ENCODE peak calls at places on chromosomes 13 and 19, in five cellular contexts. One of them, this sample, is unnamed. For H3K4me1, the result is how much of the 10 kb centered on the place peaks cover.

GRCh38 chr13:46751811-46752635 is 44.9 kb downstream of the ESD start:
- DNase-seq in trophoblast cell: no peak
- DNase-seq in H1: no peak
- DNase-seq in H9: no peak
- DNase-seq in mesenchymal stem cell: no peak
- DNase-seq in this sample: no peak

GRCh38 chr13:107753286-107753685 is 462.1 kb downstream of the LIG4 start:
- DNase-seq in H9: no peak
- DNase-seq in mesenchymal stem cell: peak
- DNase-seq in trophoblast cell: no peak
- DNase-seq in H1: no peak
- DNase-seq in this sample: no peak

GRCh38 chr19:34963531-34964406 is at the start of gene ZNF792:
- DNase-seq in H1: peak
- DNase-seq in H9: peak
- DNase-seq in trophoblast cell: no peak
- DNase-seq in mesenchymal stem cell: peak
- DNase-seq in this sample: peak

GRCh38 chr13:30421093-30422055 is 919 bp upstream of the UBE2L5 start:
- DNase-seq in trophoblast cell: peak
- DNase-seq in H9: peak
- DNase-seq in H1: peak
- DNase-seq in mesenchymal stem cell: peak
- DNase-seq in this sample: peak

GRCh38 chr19:18377026-18377425 is 8.9 kb upstream of the GDF15 start:
- DNase-seq in mesenchymal stem cell: no peak
- DNase-seq in trophoblast cell: no peak
- DNase-seq in H9: no peak
- DNase-seq in H1: no peak
- DNase-seq in this sample: no peak

GRCh38 chr13:24683370-24683769 is 3.2 kb downstream of the ATP12A start:
- DNase-seq in H1: no peak
- DNase-seq in mesenchymal stem cell: no peak
- DNase-seq in H9: no peak
- DNase-seq in trophoblast cell: no peak
- DNase-seq in this sample: no peak

GRCh38 chr13:24083722-24084421 is 76.6 kb upstream of the SPATA13 start:
- DNase-seq in mesenchymal stem cell: no peak
- DNase-seq in H9: no peak
- DNase-seq in trophoblast cell: peak
- DNase-seq in H1: no peak
- DNase-seq in this sample: peak

GRCh38 chr19:14112809-14113385 is 4.7 kb downstream of the PRKACA start:
- DNase-seq in H1: no peak
- DNase-seq in H9: no peak
- DNase-seq in mesenchymal stem cell: no peak
- DNase-seq in trophoblast cell: no peak
- DNase-seq in this sample: no peak

GRCh38 chr13:44576396-44577235 is 486 bp upstream of the TSC22D1 start:
- DNase-seq in H1: no peak
- DNase-seq in mesenchymal stem cell: no peak
- DNase-seq in H9: no peak
- DNase-seq in trophoblast cell: no peak
- DNase-seq in this sample: peak

GRCh38 chr13:57629821-57630235 is 1.7 kb upstream of the PCDH17 start:
- DNase-seq in mesenchymal stem cell: peak
- DNase-seq in H9: peak
- DNase-seq in trophoblast cell: no peak
- DNase-seq in H1: peak
- DNase-seq in this sample: peak

GRCh38 chr19:5536337-5536894 is 31.3 kb downstream of the TINCR start:
- DNase-seq in trophoblast cell: peak
- DNase-seq in H1: peak
- DNase-seq in H9: peak
- DNase-seq in mesenchymal stem cell: peak
- DNase-seq in this sample: peak

GRCh38 chr13:45781553-45782326 is 69.8 kb downstream of the SIAH3 start:
- DNase-seq in trophoblast cell: no peak
- DNase-seq in H1: no peak
- DNase-seq in mesenchymal stem cell: no peak
- DNase-seq in H9: no peak
- DNase-seq in this sample: no peak

GRCh38 chr19:51450730-51451307 is 7.4 kb downstream of the SIGLEC8 start:
- DNase-seq in mesenchymal stem cell: no peak
- DNase-seq in trophoblast cell: no peak
- DNase-seq in H1: no peak
- DNase-seq in H9: no peak
- DNase-seq in this sample: no peak
- H2BK12ac ChIP-seq in mesenchymal stem cell: no peak
- H2BK12ac ChIP-seq in trophoblast cell: no peak
- H2BK12ac ChIP-seq in H1: no peak
- H2BK12ac ChIP-seq in H9: no peak
- H2BK12ac ChIP-seq in this sample: no peak

DNA sequence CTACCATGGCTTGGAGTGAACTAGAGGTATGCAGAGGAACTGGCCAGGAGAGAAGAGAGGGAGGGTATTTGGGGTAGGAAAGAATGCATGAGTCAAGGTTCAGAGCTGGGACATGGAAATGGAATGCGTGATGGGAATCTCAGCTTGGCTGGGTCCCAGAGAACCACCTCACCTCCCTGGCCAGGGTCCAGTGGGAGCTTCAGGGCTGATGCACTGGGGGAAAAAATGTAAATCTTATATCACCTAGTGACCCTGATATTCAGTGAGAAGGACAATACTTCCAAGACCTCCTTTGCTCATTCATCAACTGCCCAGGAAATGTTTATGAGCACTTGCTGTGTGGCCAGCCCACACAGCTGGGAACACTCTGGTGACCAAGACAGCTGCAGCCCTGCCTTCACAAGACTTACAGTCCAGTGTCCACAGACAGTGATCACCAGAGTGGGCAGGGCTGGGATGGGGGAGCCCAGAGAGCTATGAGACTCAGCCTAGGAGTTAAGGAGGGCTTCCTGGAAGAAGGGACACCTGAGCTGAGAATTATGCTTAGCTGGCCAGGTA is 12.8 kb downstream of the IGSF23 start:
- DNase-seq in H1: no peak
- DNase-seq in trophoblast cell: peak
- DNase-seq in mesenchymal stem cell: peak
- DNase-seq in H9: no peak
- DNase-seq in this sample: no peak
- H2BK5ac ChIP-seq in H1: no peak
- H2BK5ac ChIP-seq in trophoblast cell: no peak
- H2BK5ac ChIP-seq in mesenchymal stem cell: no peak
- H2BK5ac ChIP-seq in H9: no peak
- H2BK5ac ChIP-seq in this sample: no peak

DNA sequence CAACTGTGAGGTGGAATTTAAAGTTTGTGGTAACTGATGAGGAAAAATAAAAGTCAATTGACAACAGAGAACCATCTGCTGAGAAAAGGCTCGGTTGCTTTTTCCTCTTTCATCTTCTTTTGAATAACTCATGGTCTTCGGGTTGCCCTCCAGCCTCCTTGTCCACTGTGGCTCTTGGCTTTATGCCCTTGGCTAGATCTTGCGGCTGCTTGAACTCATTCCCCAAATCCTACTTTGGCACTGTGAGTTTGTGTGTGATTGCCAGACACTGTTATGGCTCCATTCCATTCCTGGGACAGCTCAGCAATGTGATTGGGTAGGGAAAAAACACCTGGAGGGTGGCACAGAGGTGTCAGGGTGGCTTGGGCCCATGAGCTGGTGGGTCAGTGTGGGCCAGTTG is 387.4 kb downstream of the DLEU7 start:
- DNase-seq in trophoblast cell: no peak
- DNase-seq in H1: no peak
- DNase-seq in H9: no peak
- DNase-seq in mesenchymal stem cell: no peak
- DNase-seq in this sample: no peak
- H3K4me1 ChIP-seq in trophoblast cell: under half
- H3K4me1 ChIP-seq in H1: under half
- H3K4me1 ChIP-seq in H9: under half
- H3K4me1 ChIP-seq in mesenchymal stem cell: under half
- H3K4me1 ChIP-seq in this sample: under half

DNA sequence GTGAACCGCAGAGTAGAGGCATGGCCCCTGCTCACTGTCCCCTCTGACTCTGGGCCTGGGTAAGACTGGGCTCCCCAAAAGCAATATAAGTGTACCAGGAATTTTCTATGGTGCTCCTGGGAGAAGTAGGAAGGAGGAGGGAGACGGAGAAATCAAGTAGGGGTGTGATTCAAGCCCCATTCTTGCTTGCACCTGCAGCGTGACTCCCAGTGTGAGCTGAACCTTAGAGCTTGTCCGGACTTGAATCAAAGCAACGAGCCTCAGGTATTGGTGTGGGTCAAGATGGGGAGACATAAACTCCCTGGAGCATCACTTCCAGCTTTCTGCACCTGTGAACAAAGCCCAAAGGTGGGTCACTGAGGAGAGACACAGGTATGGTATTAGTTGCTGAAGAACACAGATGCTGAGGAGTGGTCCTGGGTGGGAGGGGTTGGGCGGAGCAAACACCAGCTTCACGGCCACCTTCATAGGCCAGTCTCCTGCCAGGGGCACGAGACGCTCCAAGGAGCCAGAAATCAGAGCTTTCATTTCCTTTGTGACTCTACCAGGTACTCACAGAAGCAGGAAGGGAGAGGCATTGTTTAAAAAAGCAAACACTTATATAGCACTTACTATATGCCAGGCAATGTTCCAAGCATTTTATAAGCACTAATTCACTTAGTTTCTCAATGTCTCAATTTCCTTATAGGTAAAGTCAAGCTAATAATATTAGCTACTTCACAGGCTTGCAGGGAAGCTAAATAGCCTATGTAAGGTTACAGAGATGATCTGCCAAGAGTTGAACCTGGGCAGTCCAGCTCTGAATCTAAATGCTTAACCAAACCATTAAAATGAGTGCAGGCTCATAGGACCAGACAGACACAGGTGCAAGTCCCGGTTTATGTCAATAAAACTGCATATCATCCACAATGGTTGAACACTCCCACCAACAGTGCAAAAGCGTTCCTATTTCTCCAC is 775.3 kb downstream of the UQCRFS1 start:
- DNase-seq in trophoblast cell: no peak
- DNase-seq in mesenchymal stem cell: no peak
- DNase-seq in H1: peak
- DNase-seq in H9: no peak
- DNase-seq in this sample: no peak
- H2BK12ac ChIP-seq in trophoblast cell: no peak
- H2BK12ac ChIP-seq in mesenchymal stem cell: no peak
- H2BK12ac ChIP-seq in H1: no peak
- H2BK12ac ChIP-seq in H9: no peak
- H2BK12ac ChIP-seq in this sample: no peak

GRCh38 chr19:15125232-15126067 is 18.2 kb downstream of the SYDE1 start:
- DNase-seq in H1: peak
- DNase-seq in H9: peak
- DNase-seq in mesenchymal stem cell: peak
- DNase-seq in trophoblast cell: peak
- DNase-seq in this sample: peak
- H2BK5ac ChIP-seq in H1: peak
- H2BK5ac ChIP-seq in H9: no peak
- H2BK5ac ChIP-seq in mesenchymal stem cell: peak
- H2BK5ac ChIP-seq in trophoblast cell: peak
- H2BK5ac ChIP-seq in this sample: peak

This sample was measured in neuronal stem cell.